ENCODE peak calls at places on chromosomes 7 and 10, in five cellular contexts. M is hepatocyte, J is psoas muscle, Q is heart left ventricle, T is lung. E is an unnamed sample.

GRCh38 chr10:71753091-71753959 is 20.0 kb downstream of the VSIR start:
- DNase-seq in M (peak), Q (peak), J (no peak), T (peak), E (no peak)

GRCh38 chr10:131676046-131676445 is 224.8 kb upstream of the PPP2R2D start:
- DNase-seq in Q (no peak), J (no peak), T (no peak), M (no peak), E (no peak)

GRCh38 chr7:45973725-45974532 is 52.9 kb upstream of the IGFBP3 start:
- DNase-seq in J (no peak), Q (no peak), T (no peak), M (no peak), E (peak)

GRCh38 chr10:98170249-98171117 is 36.0 kb downstream of the R3HCC1L start:
- DNase-seq in J (no peak), Q (peak), T (no peak), M (peak), E (no peak)

GRCh38 chr7:112150823-112151641 is 55.2 kb downstream of the DOCK4 start:
- DNase-seq in M (no peak), T (no peak), J (no peak), Q (no peak), E (no peak)

GRCh38 chr10:73837072-73837471 is 25.7 kb upstream of the NDST2 start:
- DNase-seq in Q (no peak), M (no peak), J (no peak), T (no peak), E (no peak)

GRCh38 chr7:155450828-155451521 is 7.0 kb upstream of the EN2 start:
- DNase-seq in J (no peak), Q (no peak), T (no peak), M (no peak), E (no peak)

GRCh38 chr7:87851242-87851641 is 24.9 kb downstream of the SLC25A40 start:
- DNase-seq in M (no peak), T (no peak), Q (no peak), J (no peak), E (no peak)

GRCh38 chr7:128167316-128167691 is 73.8 kb upstream of the LEP start:
- DNase-seq in J (no peak), T (no peak), Q (peak), M (peak), E (no peak)

GRCh38 chr7:132574281-132574680 is 2.0 kb downstream of the PLXNA4 start:
- DNase-seq in Q (no peak), T (no peak), J (no peak), M (no peak), E (no peak)

GRCh38 chr10:33217854-33218253 is 116.6 kb downstream of the NRP1 start:
- DNase-seq in J (no peak), T (no peak), M (no peak), Q (no peak), E (no peak)

GRCh38 chr10:3091346-3091787 is 24.0 kb downstream of the PFKP start:
- DNase-seq in T (peak), Q (no peak), M (peak), J (no peak), E (no peak)

GRCh38 chr7:128497405-128497804 is 20.9 kb downstream of the METTL2B start:
- DNase-seq in Q (no peak), T (no peak), J (no peak), M (no peak), E (no peak)

GRCh38 chr7:17617857-17618651 is 319.6 kb downstream of the AHR start:
- DNase-seq in Q (no peak), T (no peak), M (no peak), J (no peak), E (no peak)

GRCh38 chr10:92747066-92747465 is 57.3 kb downstream of the HHEX start:
- DNase-seq in M (no peak), Q (no peak), J (no peak), T (no peak), E (no peak)

GRCh38 chr10:32692174-32692573 is 246.2 kb downstream of the CCDC7 start:
- DNase-seq in Q (no peak), T (no peak), J (no peak), M (no peak), E (no peak)

GRCh38 chr10:5644930-5645329 is 21.5 kb downstream of the ASB13 start:
- DNase-seq in J (no peak), M (no peak), T (no peak), Q (no peak), E (no peak)

GRCh38 chr7:4684826-4685225 is 2.7 kb downstream of the FOXK1 start:
- DNase-seq in T (no peak), J (no peak), M (no peak), Q (no peak), E (no peak)

GRCh38 chr7:107614425-107614824 is 34.4 kb downstream of the BCAP29 start:
- DNase-seq in M (no peak), T (no peak), J (no peak), Q (no peak), E (no peak)

GRCh38 chr7:14321947-14322346 is 332.5 kb upstream of the ETV1 start:
- DNase-seq in M (no peak), J (no peak), Q (no peak), T (no peak), E (no peak)

GRCh38 chr7:124276005-124276606 is 243.2 kb upstream of the TMEM229A start:
- DNase-seq in Q (no peak), J (no peak), M (peak), T (no peak), E (no peak)

GRCh38 chr7:103698064-103698463 is 252.1 kb upstream of the SLC26A5 start:
- DNase-seq in M (no peak), Q (no peak), T (no peak), J (no peak), E (no peak)

GRCh38 chr7:45878457-45879144 is 5.7 kb upstream of the CCDC201 start:
- DNase-seq in J (no peak), T (no peak), Q (no peak), M (no peak), E (no peak)

GRCh38 chr7:223118-223800 is 30.9 kb downstream of the FAM20C start:
- DNase-seq in M (no peak), T (no peak), J (no peak), Q (no peak), E (no peak)

GRCh38 chr10:99467236-99467999 is 37.0 kb upstream of the GOT1 start:
- DNase-seq in Q (no peak), M (no peak), J (no peak), T (no peak), E (no peak)

GRCh38 chr10:18460061-18460460 is 191.3 kb downstream of the NSUN6 start:
- DNase-seq in Q (no peak), M (no peak), T (no peak), J (no peak), E (no peak)

GRCh38 chr10:8112230-8112915 is 57.9 kb downstream of the GATA3 start:
- DNase-seq in M (peak), Q (no peak), J (no peak), T (no peak), E (no peak)

GRCh38 chr10:89887406-89887805 is 186.0 kb downstream of the KIF20B start:
- DNase-seq in J (no peak), M (no peak), T (no peak), Q (no peak), E (no peak)

GRCh38 chr7:64045301-64046040 is at the start of gene ZNF727:
- DNase-seq in J (peak), Q (peak), M (no peak), T (peak), E (no peak)

GRCh38 chr10:786666-787512 is 97.4 kb upstream of the DIP2C start:
- DNase-seq in J (no peak), Q (no peak), M (no peak), T (peak), E (no peak)

GRCh38 chr7:114243646-114244045 is 171.0 kb upstream of the FOXP2 start:
- DNase-seq in Q (no peak), M (no peak), T (no peak), J (no peak), E (no peak)

GRCh38 chr7:80263321-80263720 is 128.7 kb downstream of the GNAI1 start:
- DNase-seq in J (no peak), M (no peak), Q (no peak), T (no peak), E (no peak)

GRCh38 chr10:69438531-69439349 is 12.5 kb upstream of the TSPAN15 start:
- DNase-seq in M (peak), Q (no peak), J (no peak), T (no peak), E (no peak)

GRCh38 chr7:152761116-152761748 is 1.7 kb downstream of the ACTR3B start:
- DNase-seq in M (no peak), T (no peak), Q (no peak), J (no peak), E (no peak)

GRCh38 chr10:95445837-95446347 is 115.3 kb downstream of the SORBS1 start:
- DNase-seq in Q (peak), M (peak), T (peak), J (peak), E (no peak)
- H3K27ac ChIP-seq in Q (peak), M (peak), T (peak), J (peak), E (peak)

DNA sequence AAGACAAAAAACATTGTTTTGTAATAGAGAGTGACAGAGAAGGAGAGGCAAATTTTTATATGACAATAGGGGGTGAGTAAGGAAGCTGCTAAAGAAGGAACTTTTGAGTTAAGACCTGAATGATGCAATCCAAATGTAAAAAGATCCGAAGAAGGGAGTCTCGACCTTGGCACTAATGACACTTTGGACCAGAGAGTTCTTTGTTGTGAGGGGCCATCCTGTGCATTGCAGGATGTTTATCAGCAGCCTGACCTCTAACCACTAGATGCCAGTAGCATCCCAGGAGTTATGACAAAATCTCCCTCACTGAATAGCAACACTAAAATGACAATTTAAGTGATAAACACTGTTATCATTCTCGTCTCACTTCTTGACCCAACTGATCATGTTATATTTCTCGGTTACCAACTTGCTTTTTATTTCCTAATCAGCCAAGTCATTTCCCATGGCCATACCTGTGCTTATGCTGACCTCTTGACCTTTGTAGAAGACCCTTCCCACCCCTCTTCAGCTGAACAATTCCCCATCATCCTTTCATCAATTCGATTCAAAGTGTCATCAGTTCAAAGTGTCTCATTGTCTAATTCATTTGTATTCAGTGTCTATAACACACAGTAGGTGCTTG is 30.0 kb downstream of the DGKI start:
- DNase-seq in M (no peak), T (no peak), Q (no peak), J (no peak), E (no peak)
- TF ChIP-seq CTCF in M (peak), T (no peak), Q (peak), J (no peak), E (no peak)

GRCh38 chr7:149495785-149496641 is 1.6 kb downstream of the ZNF746 start:
- DNase-seq in Q (peak), M (peak), T (peak), J (peak), E (peak)
- H3K4me3 ChIP-seq in Q (no peak), M (peak), T (no peak), J (peak), E (peak)

GRCh38 chr7:3301472-3301778 is 373 bp downstream of the SDK1 start:
- DNase-seq in Q (no peak), M (no peak), J (no peak), T (no peak), E (no peak)

GRCh38 chr7:3301831-3302618 is 973 bp downstream of the SDK1 start:
- DNase-seq in J (no peak), Q (no peak), M (peak), T (no peak), E (no peak)

GRCh38 chr7:3302681-3303320 is 1.7 kb downstream of the SDK1 start:
- DNase-seq in M (no peak), Q (no peak), J (no peak), T (no peak), E (no peak)

GRCh38 chr7:3300221-3300650 is 816 bp upstream of the SDK1 start:
- DNase-seq in Q (no peak), T (no peak), M (peak), J (no peak), E (peak)

GRCh38 chr7:3300651-3301471 is at the start of gene SDK1:
- DNase-seq in J (peak), Q (peak), M (peak), T (peak), E (peak)
- H3K27ac ChIP-seq in J (no peak), Q (peak), M (peak), T (peak), E (peak)

GRCh38 chr7:1925973-1926907 is 256.2 kb downstream of the ELFN1 start:
- DNase-seq in J (no peak), Q (no peak), T (no peak), M (no peak), E (no peak)

GRCh38 chr7:1924185-1924817 is 254.2 kb downstream of the ELFN1 start:
- DNase-seq in T (no peak), J (no peak), Q (no peak), M (no peak), E (no peak)

GRCh38 chr7:1923409-1924053 is 253.5 kb downstream of the ELFN1 start:
- DNase-seq in T (no peak), J (no peak), Q (no peak), M (no peak), E (no peak)

GRCh38 chr7:1926908-1927306 is 256.8 kb downstream of the ELFN1 start:
- DNase-seq in J (no peak), Q (no peak), M (no peak), T (no peak), E (no peak)

DNA sequence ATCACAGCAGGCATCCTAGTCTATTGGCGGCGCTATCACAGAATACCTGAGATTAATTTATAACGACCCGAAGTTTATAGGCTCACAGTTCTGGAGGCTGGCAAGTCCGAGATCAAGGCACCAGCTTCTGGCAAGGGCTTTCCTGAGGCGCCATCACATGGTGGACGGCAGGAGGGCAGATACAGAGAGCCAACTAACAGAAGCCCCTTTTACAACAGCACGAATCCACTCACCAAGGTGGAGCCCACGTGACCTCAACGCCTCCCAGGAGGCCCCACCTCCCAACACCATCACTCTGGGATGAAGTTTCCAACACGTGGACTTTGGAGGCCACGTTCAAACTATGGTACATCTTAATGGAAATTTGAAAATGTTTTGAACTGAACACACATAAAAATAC is 255.3 kb downstream of the ELFN1 start:
- DNase-seq in J (no peak), Q (no peak), T (no peak), M (no peak), E (no peak)
- TF ChIP-seq CTCF in J (no peak), Q (no peak), T (no peak), M (no peak), E (no peak)

DNA sequence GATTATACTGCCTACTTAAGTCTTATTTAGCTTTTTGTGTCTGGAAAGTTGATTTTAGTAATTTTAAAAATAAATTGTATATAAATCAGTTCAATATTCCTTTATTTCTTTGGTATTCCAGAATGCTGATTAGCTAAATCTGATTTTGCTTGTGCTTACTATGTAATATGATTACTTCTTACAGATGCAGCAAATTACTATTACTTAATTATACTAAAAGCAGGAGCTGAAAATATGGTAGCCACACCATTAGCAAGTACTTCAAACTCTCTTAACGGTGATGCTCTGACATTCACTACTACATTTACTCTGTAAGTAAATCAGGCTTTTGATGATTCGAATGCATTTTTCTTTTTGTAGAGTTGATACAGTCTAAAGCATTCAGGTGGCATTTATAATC is 34.0 kb downstream of the ANLN start:
- DNase-seq in J (no peak), T (no peak), Q (no peak), M (no peak), E (no peak)
- H3K4me3 ChIP-seq in J (no peak), T (no peak), Q (no peak), M (no peak), E (no peak)

DNA sequence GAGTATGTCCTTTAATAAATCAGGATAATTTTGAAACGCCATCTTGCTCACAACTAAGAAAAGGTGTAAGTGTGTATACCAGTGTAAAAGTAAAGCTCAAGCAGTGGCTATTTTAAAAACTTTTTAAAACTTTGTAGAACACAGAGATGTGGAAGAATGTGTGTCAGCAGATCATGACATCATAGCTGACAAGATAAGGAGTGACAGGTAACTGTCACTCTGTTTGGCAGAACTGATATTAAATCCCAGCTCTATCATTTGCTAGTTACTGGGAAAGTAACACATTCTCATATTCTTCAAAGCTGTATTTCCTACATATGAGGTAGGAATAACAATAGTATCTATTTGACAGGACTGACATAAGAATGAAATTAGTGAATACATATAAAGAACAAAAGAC is 63.9 kb upstream of the RNF148 start:
- DNase-seq in T (no peak), M (no peak), Q (no peak), J (no peak), E (no peak)
- H3K27ac ChIP-seq in T (no peak), M (no peak), Q (no peak), J (no peak), E (no peak)